ENCODE peak calls at places on chromosomes 2 and 18, in six cellular contexts. K is cardiac muscle cell, W is uterus, V is BE2C, T is fibroblast of lung, Q is heart right ventricle. C is an unnamed sample.
A peak's percentile ranks its signal among the peaks of the same experiment; 100 is the strongest.

GRCh38 chr2:120675460-120676130 is 60.1 kb upstream of the GLI2 start:
- DNase-seq in K (peak; percentile 48), W (peak; percentile 45), V (peak; percentile 50), T (no peak), Q (peak; percentile 53), C (peak; percentile 32)

GRCh38 chr2:13114391-13114790 is 397.7 kb downstream of the TRIB2 start:
- DNase-seq in K (no peak), W (no peak), V (peak; percentile 75), T (peak; percentile 64), Q (no peak), C (no peak)

GRCh38 chr2:209977386-209978239 is 24.8 kb upstream of the RPE start:
- DNase-seq in K (peak; percentile 39), W (no peak), V (no peak), T (peak; percentile 19), Q (no peak), C (no peak)

GRCh38 chr2:187577310-187577709 is 23.1 kb upstream of the TFPI start:
- DNase-seq in K (peak; percentile 17), W (no peak), V (no peak), T (no peak), Q (no peak), C (no peak)

GRCh38 chr2:9803023-9803805 is 40.1 kb upstream of the TAF1B start:
- DNase-seq in K (no peak), W (no peak), V (no peak), T (peak; percentile 30), Q (no peak), C (no peak)

GRCh38 chr2:175234153-175234552 is 52.6 kb upstream of the ATP5MC3 start:
- DNase-seq in K (no peak), W (no peak), V (no peak), T (no peak), Q (no peak), C (no peak)

GRCh38 chr2:26605969-26606846 is 35.0 kb downstream of the CIB4 start:
- DNase-seq in K (no peak), W (peak; percentile 27), V (no peak), T (no peak), Q (no peak), C (no peak)

GRCh38 chr2:26932974-26933373 is 37.5 kb upstream of the MAPRE3 start:
- DNase-seq in K (no peak), W (no peak), V (no peak), T (no peak), Q (no peak), C (no peak)

GRCh38 chr2:128235581-128235980 is 83.1 kb downstream of the HS6ST1 start:
- DNase-seq in K (no peak), W (no peak), V (no peak), T (no peak), Q (no peak), C (no peak)

GRCh38 chr18:26618130-26618529 is 69.8 kb upstream of the KCTD1 start:
- DNase-seq in K (no peak), W (no peak), V (no peak), T (peak; percentile 11), Q (no peak), C (no peak)

GRCh38 chr2:84919885-84920580 is 14.6 kb downstream of the TMSB10 start:
- DNase-seq in K (no peak), W (peak; percentile 57), V (no peak), T (peak; percentile 97), Q (no peak), C (no peak)

GRCh38 chr18:10226971-10227370 is 227.5 kb upstream of the APCDD1 start:
- DNase-seq in K (no peak), W (no peak), V (no peak), T (no peak), Q (no peak), C (no peak)

GRCh38 chr2:112542974-112543760 is 902 bp downstream of the POLR1B start:
- DNase-seq in K (peak; percentile 8), W (no peak), V (no peak), T (peak; percentile 5), Q (no peak), C (no peak)

GRCh38 chr2:178386951-178387602 is 63.9 kb downstream of the PRKRA start:
- DNase-seq in K (no peak), W (no peak), V (no peak), T (peak; percentile 17), Q (no peak), C (no peak)

GRCh38 chr2:122218596-122218995 is 463.1 kb downstream of the TSN start:
- DNase-seq in K (no peak), W (no peak), V (no peak), T (no peak), Q (no peak), C (no peak)

GRCh38 chr18:55266981-55267380 is 307.7 kb upstream of the CCDC68 start:
- DNase-seq in K (no peak), W (no peak), V (no peak), T (no peak), Q (no peak), C (no peak)

GRCh38 chr18:21327101-21327500 is 85.1 kb downstream of the GREB1L start:
- DNase-seq in K (no peak), W (no peak), V (no peak), T (no peak), Q (no peak), C (no peak)

GRCh38 chr2:237320801-237321563 is 93.0 kb downstream of the COL6A3 start:
- DNase-seq in K (no peak), W (peak; percentile 85), V (no peak), T (no peak), Q (peak; percentile 73), C (peak; percentile 67)

GRCh38 chr18:3458952-3459853 is 9.2 kb downstream of the TGIF1 start:
- DNase-seq in K (no peak), W (no peak), V (no peak), T (peak; percentile 88), Q (no peak), C (no peak)

GRCh38 chr2:100998235-100998573 is 3.9 kb upstream of the RPL31 start:
- DNase-seq in K (no peak), W (no peak), V (no peak), T (no peak), Q (no peak), C (no peak)

GRCh38 chr2:27954261-27954673 is 63.7 kb downstream of the BABAM2 start:
- DNase-seq in K (no peak), W (no peak), V (no peak), T (peak; percentile 69), Q (no peak), C (peak; percentile 18)

GRCh38 chr2:27829791-27830190 is 58.3 kb downstream of the MRPL33 start:
- DNase-seq in K (no peak), W (no peak), V (no peak), T (no peak), Q (no peak), C (no peak)

DNA sequence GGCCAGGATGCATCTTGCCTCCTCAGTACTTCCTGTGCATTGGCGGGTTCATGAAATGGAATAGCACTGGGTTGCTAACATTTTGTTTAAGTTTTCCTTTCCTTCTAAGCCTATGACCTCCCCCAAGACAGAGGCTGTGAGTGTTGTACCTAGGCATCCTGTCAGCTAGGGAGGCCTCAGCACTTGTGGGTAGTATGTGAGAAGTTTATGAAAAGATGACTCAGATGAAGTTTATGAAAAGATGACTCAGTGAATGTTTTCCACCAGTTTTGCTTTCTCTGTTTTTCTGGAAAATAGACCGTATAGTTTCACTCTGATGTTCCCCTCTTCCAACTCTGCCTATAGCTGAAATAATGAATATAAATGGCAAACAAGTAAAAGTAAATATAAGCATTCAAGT is 412.9 kb downstream of the TMEM182 start:
- DNase-seq in K (no peak), W (no peak), V (no peak), T (peak; percentile 50), Q (no peak), C (no peak)
- H3K27me3 ChIP-seq in K (no peaks in the 10 kb centered on the region), W (no peaks in the 10 kb centered on the region), V (no peaks in the 10 kb centered on the region), T (no peaks in the 10 kb centered on the region), Q (no peaks in the 10 kb centered on the region), C (no peaks in the 10 kb centered on the region)

DNA sequence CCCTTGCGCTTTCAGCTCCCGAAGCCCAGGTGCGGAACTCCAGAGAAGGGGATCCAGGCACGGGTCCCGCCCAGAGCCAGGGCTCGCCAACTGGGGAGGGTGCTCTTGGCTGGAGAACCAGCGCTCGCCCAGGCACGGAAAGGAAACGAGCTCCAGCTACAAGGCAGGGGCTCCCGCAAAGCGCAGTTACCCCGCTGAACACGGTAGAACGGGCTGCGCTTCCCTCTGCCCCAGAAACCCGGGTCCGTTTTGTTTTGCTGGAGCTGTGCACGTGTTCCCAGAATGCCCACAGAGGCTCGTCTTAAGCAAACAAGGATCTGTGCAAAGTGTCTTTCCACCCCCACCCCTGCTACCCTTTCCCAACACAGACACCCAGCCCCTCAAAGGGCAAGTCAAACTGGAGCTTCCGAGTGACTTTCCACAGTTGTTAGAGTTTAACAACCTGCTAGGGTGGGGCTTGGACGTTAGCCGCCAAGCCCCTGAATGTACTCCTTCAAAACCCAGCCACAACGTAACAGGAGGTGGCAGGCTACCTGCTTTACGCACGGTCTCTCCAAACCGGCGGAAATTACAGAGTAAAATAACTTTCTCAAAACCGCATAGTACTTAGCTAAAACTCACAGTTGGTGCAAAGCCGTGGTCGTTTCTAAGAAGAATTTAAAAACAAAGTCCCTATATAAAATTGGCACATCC is 772 bp downstream of the RNF125 start:
- DNase-seq in K (peak; percentile 49), W (peak; percentile 27), V (no peak), T (peak; percentile 58), Q (peak; percentile 53), C (peak; percentile 45)
- TF ChIP-seq CTCF in K (no peak), W (no peak), V (no peak), T (no peak), Q (no peak), C (no peak)

GRCh38 chr2:190338453-190338852 is 4.9 kb upstream of the INPP1 start:
- DNase-seq in K (no peak), W (no peak), V (no peak), T (no peak), Q (no peak), C (no peak)

GRCh38 chr2:190343170-190343499 is 254 bp upstream of the INPP1 start:
- DNase-seq in K (no peak), W (no peak), V (no peak), T (no peak), Q (no peak), C (no peak)

GRCh38 chr2:190339394-190339793 is 4.0 kb upstream of the INPP1 start:
- DNase-seq in K (no peak), W (no peak), V (no peak), T (no peak), Q (no peak), C (no peak)

GRCh38 chr2:190342601-190343000 is 788 bp upstream of the INPP1 start:
- DNase-seq in K (no peak), W (no peak), V (no peak), T (no peak), Q (no peak), C (no peak)

DNA sequence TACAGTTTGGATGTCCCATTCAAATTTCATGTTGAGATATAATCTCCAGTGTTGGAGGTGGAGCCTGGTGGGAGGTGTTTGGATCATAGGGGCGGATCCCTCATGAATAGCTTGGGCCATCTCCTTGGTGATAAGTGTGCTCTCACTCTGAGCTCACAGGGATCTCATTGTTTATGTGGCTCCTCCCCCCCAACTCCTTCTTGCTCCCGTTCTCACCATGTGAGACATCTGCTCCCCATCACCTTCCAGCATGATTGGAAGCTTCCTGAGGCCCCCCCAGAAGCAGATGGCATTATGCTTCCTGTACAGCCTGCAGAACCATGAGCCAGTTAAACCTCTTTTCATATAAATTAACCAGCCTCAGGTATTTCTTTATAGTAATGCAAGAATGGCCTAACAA is 3.0 kb upstream of the INPP1 start:
- DNase-seq in K (no peak), W (no peak), V (no peak), T (peak; percentile 21), Q (no peak), C (no peak)
- H3K27me3 ChIP-seq in K (peaks cover 24% of the 10 kb centered on the region), W (no peaks in the 10 kb centered on the region), V (no peaks in the 10 kb centered on the region), T (no peaks in the 10 kb centered on the region), Q (no peaks in the 10 kb centered on the region), C (no peaks in the 10 kb centered on the region)

GRCh38 chr2:20676353-20677215 is 9.6 kb downstream of the GDF7 start:
- DNase-seq in K (no peak), W (no peak), V (no peak), T (no peak), Q (no peak), C (no peak)
- TF ChIP-seq CTCF in K (no peak), W (peak; percentile 49), V (peak; percentile 16), T (no peak), Q (no peak), C (peak; percentile 8)

C was measured in heart left ventricle.